ENCODE peak calls at places on chromosomes 12 and 14, in four cellular contexts. C is SK-N-SH, Y is AG04450, G is DND-41. L is an unnamed sample.

GRCh38 chr12:112517730-112518129 is 99.0 kb downstream of the PTPN11 start:
- DNase-seq in G (no peak), C (no peak), Y (no peak), L (no peak)

GRCh38 chr12:65881348-65881961 is 57.2 kb downstream of the HMGA2 start:
- DNase-seq in G (no peak), Y (no peak), C (no peak), L (peak; percentile 32)

GRCh38 chr12:49777800-49778748 is 36.7 kb downstream of the TMBIM6 start:
- DNase-seq in C (no peak), Y (no peak), G (peak; percentile 70), L (no peak)

GRCh38 chr14:68230941-68231717 is 411.6 kb downstream of the RAD51B start:
- DNase-seq in Y (no peak), C (no peak), G (no peak), L (no peak)

GRCh38 chr14:64478634-64479250 is 13.4 kb downstream of the AKAP5 start:
- DNase-seq in C (peak; percentile 39), G (no peak), Y (no peak), L (no peak)

GRCh38 chr14:106518054-106518943 is 991.9 kb downstream of the TMEM121 start:
- DNase-seq in C (peak; percentile 11), G (peak; percentile 93), Y (no peak), L (no peak)

GRCh38 chr12:6955462-6956331 is 4.5 kb downstream of the PTPN6 start:
- DNase-seq in Y (no peak), G (no peak), C (peak; percentile 21), L (no peak)

GRCh38 chr12:41778934-41779333 is 365.7 kb downstream of the GXYLT1 start:
- DNase-seq in G (no peak), Y (no peak), C (no peak), L (no peak)

GRCh38 chr12:106329231-106329985 is 26.9 kb downstream of the TCP11L2 start:
- DNase-seq in C (no peak), G (no peak), Y (no peak), L (no peak)

GRCh38 chr12:32285484-32285883 is 113.9 kb upstream of the FGD4 start:
- DNase-seq in C (no peak), G (no peak), Y (no peak), L (no peak)

GRCh38 chr14:58809520-58809919 is 171.8 kb downstream of the DACT1 start:
- DNase-seq in Y (no peak), C (no peak), G (no peak), L (no peak)

DNA sequence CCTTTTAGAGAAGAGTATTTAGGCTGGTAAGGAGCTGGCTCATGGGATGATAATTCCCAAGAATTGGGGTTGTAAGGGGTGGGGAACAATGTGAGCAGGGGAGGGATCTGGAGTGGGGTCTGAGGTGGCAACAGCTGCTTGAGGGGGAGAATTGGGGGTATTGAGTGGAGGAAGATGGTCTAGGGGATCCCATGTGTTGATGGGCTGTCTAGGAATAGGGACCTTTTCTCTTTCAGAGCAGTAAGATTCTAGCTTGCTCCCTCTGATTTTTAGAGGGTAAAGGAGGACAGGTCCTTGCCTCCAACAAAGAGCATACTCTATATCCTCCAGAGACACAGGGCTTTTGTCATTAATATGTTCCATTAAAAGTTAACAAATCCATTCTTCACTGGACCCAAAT is 22.4 kb downstream of the CLEC2A start:
- DNase-seq in Y (no peak), C (no peak), G (no peak), L (no peak)
- H3K4me3 ChIP-seq in Y (no peak overlapping the region), C (no peak overlapping the region), G (no peak overlapping the region), L (no peak overlapping the region)

GRCh38 chr14:55028476-55028875 is 1.4 kb downstream of the SOCS4 start:
- DNase-seq in G (no peak), Y (no peak), C (no peak), L (no peak)
- H3K4me3 ChIP-seq in G (peak overlapping the region; percentile 57), Y (peak overlapping the region; percentile 87), C (peak overlapping the region; percentile 73), L (no peak overlapping the region)

DNA sequence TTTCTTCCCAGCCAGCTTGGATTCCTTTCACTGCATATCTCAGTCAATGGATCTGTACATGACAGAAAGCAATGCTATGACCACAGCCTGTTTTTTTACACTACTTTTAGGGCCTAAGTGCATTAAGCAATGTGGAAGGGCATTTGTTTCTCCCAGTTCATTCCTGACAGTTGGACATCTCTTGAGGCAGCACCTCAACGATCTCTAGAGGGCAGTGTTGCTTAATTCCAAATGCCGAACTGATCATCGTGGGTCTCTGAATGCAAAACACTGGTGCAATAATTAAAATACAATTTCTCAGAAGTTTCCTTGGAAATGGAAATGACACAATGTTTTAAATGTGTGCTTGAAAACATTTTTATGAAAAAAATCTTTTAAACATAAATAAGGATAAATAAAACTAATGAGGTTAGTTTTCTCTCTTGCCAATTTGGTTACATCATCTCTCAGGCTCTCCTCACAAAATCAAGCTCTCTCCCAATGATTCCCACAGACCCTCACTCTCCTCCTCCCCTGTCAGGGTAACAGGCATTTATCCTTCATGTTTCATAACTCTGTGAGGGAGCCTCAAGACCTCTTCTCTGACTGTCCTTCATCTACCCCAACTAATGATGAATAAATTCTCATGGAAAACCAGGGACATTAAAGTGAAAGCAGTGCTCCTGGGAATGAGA is 192.4 kb upstream of the SLC16A7 start:
- DNase-seq in Y (peak; percentile 52), C (peak; percentile 7), G (peak; percentile 53), L (no peak)
- H3K4me3 ChIP-seq in Y (peak overlapping the region; percentile 40), C (peak overlapping the region; percentile 26), G (no peak overlapping the region), L (no peak overlapping the region)

GRCh38 chr14:22978873-22979671 is 3.3 kb downstream of the AJUBA start:
- DNase-seq in G (no peak), C (no peak), Y (no peak), L (no peak)
- H3K4me3 ChIP-seq in G (no peak overlapping the region), C (peak overlapping the region; percentile 82), Y (peak overlapping the region; percentile 92), L (no peak overlapping the region)

GRCh38 chr14:61963926-61964325 is 201.7 kb downstream of the SNAPC1 start:
- DNase-seq in G (no peak), C (no peak), Y (no peak), L (no peak)
- H3K4me3 ChIP-seq in G (no peak overlapping the region), C (no peak overlapping the region), Y (no peak overlapping the region), L (no peak overlapping the region)